ENCODE peak calls at places on chromosomes 2 and 18, in six cellular contexts. T, G, R, D, Y and W are unnamed samples.

GRCh38 chr18:36737321-36737720 is 91.5 kb downstream of the TPGS2 start:
- DNase-seq in T (no peak), G (peak), R (no peak), D (no peak), Y (no peak), W (no peak)

GRCh38 chr2:169715379-169716228 is 18.0 kb upstream of the KLHL23 start:
- DNase-seq in T (no peak), G (peak), R (no peak), D (no peak), Y (no peak), W (no peak)

GRCh38 chr2:238439093-238439849 is 12.5 kb downstream of the ASB1 start:
- DNase-seq in T (peak), G (no peak), R (peak), D (peak), Y (peak), W (no peak)

GRCh38 chr2:653645-654425 is 23.4 kb downstream of the TMEM18 start:
- DNase-seq in T (no peak), G (no peak), R (no peak), D (no peak), Y (no peak), W (peak)

GRCh38 chr2:110854355-110855081 is 122.1 kb downstream of the ACOXL start:
- DNase-seq in T (no peak), G (peak), R (no peak), D (no peak), Y (no peak), W (peak)

GRCh38 chr18:61896767-61897166 is 4.0 kb upstream of the RNF152 start:
- DNase-seq in T (peak), G (no peak), R (peak), D (no peak), Y (no peak), W (no peak)

GRCh38 chr2:120175000-120175581 is 48.1 kb downstream of the TMEM185B start:
- DNase-seq in T (peak), G (peak), R (peak), D (no peak), Y (no peak), W (no peak)

GRCh38 chr2:197909377-197909776 is 105.0 kb downstream of the PLCL1 start:
- DNase-seq in T (peak), G (no peak), R (peak), D (no peak), Y (no peak), W (no peak)

GRCh38 chr2:170878505-170878904 is 50.5 kb upstream of the GORASP2 start:
- DNase-seq in T (no peak), G (peak), R (no peak), D (no peak), Y (no peak), W (no peak)

GRCh38 chr2:156405586-156405985 is 30.6 kb upstream of the GPD2 start:
- DNase-seq in T (peak), G (no peak), R (peak), D (no peak), Y (no peak), W (no peak)

GRCh38 chr18:635171-635570 is 22.3 kb upstream of the TYMS start:
- DNase-seq in T (no peak), G (no peak), R (no peak), D (no peak), Y (no peak), W (no peak)

GRCh38 chr2:133579295-133579694 is 11.0 kb upstream of the NCKAP5 start:
- DNase-seq in T (no peak), G (no peak), R (peak), D (no peak), Y (no peak), W (no peak)

GRCh38 chr2:120919771-120920437 is 184.2 kb downstream of the GLI2 start:
- DNase-seq in T (peak), G (no peak), R (no peak), D (no peak), Y (no peak), W (no peak)

GRCh38 chr18:14999085-14999975 is 251.4 kb downstream of the ANKRD30B start:
- DNase-seq in T (no peak), G (no peak), R (no peak), D (no peak), Y (no peak), W (peak)

GRCh38 chr2:26978061-26978596 is 7.7 kb downstream of the MAPRE3 start:
- DNase-seq in T (peak), G (no peak), R (peak), D (no peak), Y (no peak), W (no peak)

GRCh38 chr18:58104071-58104470 is 60.0 kb downstream of the NEDD4L start:
- DNase-seq in T (no peak), G (no peak), R (no peak), D (no peak), Y (no peak), W (no peak)

GRCh38 chr18:6661692-6662415 is 67.7 kb upstream of the ARHGAP28 start:
- DNase-seq in T (no peak), G (no peak), R (no peak), D (no peak), Y (no peak), W (no peak)

GRCh38 chr2:58950795-58951462 is 709.8 kb upstream of the FANCL start:
- DNase-seq in T (no peak), G (no peak), R (no peak), D (no peak), Y (no peak), W (no peak)

GRCh38 chr2:64989982-64990614 is 899 bp downstream of the SLC1A4 start:
- DNase-seq in T (no peak), G (peak), R (no peak), D (no peak), Y (no peak), W (no peak)

GRCh38 chr2:98134138-98134537 is 47.2 kb downstream of the VWA3B start:
- DNase-seq in T (no peak), G (no peak), R (no peak), D (peak), Y (peak), W (no peak)

GRCh38 chr18:46250084-46250811 is 146.1 kb downstream of the HAUS1 start:
- DNase-seq in T (peak), G (peak), R (peak), D (peak), Y (peak), W (no peak)